ENCODE peak calls at places on chromosomes 6 and 20, in nine cellular contexts. One of them, this sample, is unnamed.

GRCh38 chr6:105835373-105835772 is 250.8 kb upstream of the PRDM1 start:
- DNase-seq in fibroblast of pulmonary artery: peak
- DNase-seq in ovary: no peak
- DNase-seq in OCI-LY7: peak
- DNase-seq in IMR-90: peak
- DNase-seq in Panc1: no peak
- DNase-seq in bronchial epithelial cell: peak
- DNase-seq in AG10803: peak
- DNase-seq in GM12865: peak
- DNase-seq in this sample: peak

GRCh38 chr20:63009988-63010769 is 3.4 kb upstream of the BHLHE23 start:
- DNase-seq in fibroblast of pulmonary artery: peak
- DNase-seq in ovary: no peak
- DNase-seq in OCI-LY7: no peak
- DNase-seq in IMR-90: peak
- DNase-seq in Panc1: no peak
- DNase-seq in bronchial epithelial cell: peak
- DNase-seq in AG10803: no peak
- DNase-seq in GM12865: peak
- DNase-seq in this sample: peak

GRCh38 chr6:159004592-159004991 is 4.6 kb upstream of the RSPH3 start:
- DNase-seq in fibroblast of pulmonary artery: no peak
- DNase-seq in ovary: no peak
- DNase-seq in OCI-LY7: no peak
- DNase-seq in IMR-90: no peak
- DNase-seq in Panc1: no peak
- DNase-seq in bronchial epithelial cell: no peak
- DNase-seq in AG10803: no peak
- DNase-seq in GM12865: no peak
- DNase-seq in this sample: no peak

GRCh38 chr6:53544050-53544499 is 826 bp downstream of the GCLC start:
- DNase-seq in fibroblast of pulmonary artery: no peak
- DNase-seq in ovary: no peak
- DNase-seq in OCI-LY7: peak
- DNase-seq in IMR-90: peak
- DNase-seq in Panc1: no peak
- DNase-seq in bronchial epithelial cell: no peak
- DNase-seq in AG10803: no peak
- DNase-seq in GM12865: no peak
- DNase-seq in this sample: peak

GRCh38 chr20:13098720-13099355 is 90.1 kb downstream of the SPTLC3 start:
- DNase-seq in fibroblast of pulmonary artery: no peak
- DNase-seq in ovary: no peak
- DNase-seq in OCI-LY7: no peak
- DNase-seq in IMR-90: no peak
- DNase-seq in Panc1: no peak
- DNase-seq in bronchial epithelial cell: no peak
- DNase-seq in AG10803: no peak
- DNase-seq in GM12865: no peak
- DNase-seq in this sample: no peak

GRCh38 chr6:65170273-65170672 is 536.8 kb downstream of the EYS start:
- DNase-seq in fibroblast of pulmonary artery: peak
- DNase-seq in ovary: no peak
- DNase-seq in OCI-LY7: no peak
- DNase-seq in IMR-90: peak
- DNase-seq in Panc1: no peak
- DNase-seq in bronchial epithelial cell: no peak
- DNase-seq in AG10803: no peak
- DNase-seq in GM12865: no peak
- DNase-seq in this sample: peak

GRCh38 chr20:58048096-58048702 is 180.3 kb downstream of the ANKRD60 start:
- DNase-seq in fibroblast of pulmonary artery: peak
- DNase-seq in ovary: no peak
- DNase-seq in OCI-LY7: peak
- DNase-seq in IMR-90: peak
- DNase-seq in Panc1: no peak
- DNase-seq in bronchial epithelial cell: peak
- DNase-seq in AG10803: peak
- DNase-seq in GM12865: peak
- DNase-seq in this sample: peak

GRCh38 chr6:155050311-155050710 is 55.2 kb downstream of the TIAM2 start:
- DNase-seq in fibroblast of pulmonary artery: no peak
- DNase-seq in ovary: no peak
- DNase-seq in OCI-LY7: no peak
- DNase-seq in IMR-90: peak
- DNase-seq in Panc1: no peak
- DNase-seq in bronchial epithelial cell: peak
- DNase-seq in AG10803: no peak
- DNase-seq in GM12865: peak
- DNase-seq in this sample: peak

GRCh38 chr6:166908812-166909211 is 47.5 kb downstream of the RNASET2 start:
- DNase-seq in fibroblast of pulmonary artery: no peak
- DNase-seq in ovary: no peak
- DNase-seq in OCI-LY7: no peak
- DNase-seq in IMR-90: no peak
- DNase-seq in Panc1: no peak
- DNase-seq in bronchial epithelial cell: no peak
- DNase-seq in AG10803: no peak
- DNase-seq in GM12865: no peak
- DNase-seq in this sample: no peak

GRCh38 chr6:7115452-7116223 is 7.9 kb downstream of the RREB1 start:
- DNase-seq in fibroblast of pulmonary artery: peak
- DNase-seq in ovary: no peak
- DNase-seq in OCI-LY7: no peak
- DNase-seq in IMR-90: no peak
- DNase-seq in Panc1: no peak
- DNase-seq in bronchial epithelial cell: no peak
- DNase-seq in AG10803: peak
- DNase-seq in GM12865: no peak
- DNase-seq in this sample: no peak
- H3K4me3 ChIP-seq in fibroblast of pulmonary artery: no peak
- H3K4me3 ChIP-seq in ovary: no peak
- H3K4me3 ChIP-seq in OCI-LY7: no peak
- H3K4me3 ChIP-seq in IMR-90: no peak
- H3K4me3 ChIP-seq in Panc1: no peak
- H3K4me3 ChIP-seq in bronchial epithelial cell: no peak
- H3K4me3 ChIP-seq in AG10803: no peak
- H3K4me3 ChIP-seq in GM12865: no peak
- H3K4me3 ChIP-seq in this sample: no peak

GRCh38 chr20:44224651-44225050 is 14.1 kb upstream of the OSER1 start:
- DNase-seq in fibroblast of pulmonary artery: no peak
- DNase-seq in ovary: no peak
- DNase-seq in OCI-LY7: no peak
- DNase-seq in IMR-90: no peak
- DNase-seq in Panc1: no peak
- DNase-seq in bronchial epithelial cell: no peak
- DNase-seq in AG10803: no peak
- DNase-seq in GM12865: no peak
- DNase-seq in this sample: no peak

GRCh38 chr20:44223721-44224120 is 13.2 kb upstream of the OSER1 start:
- DNase-seq in fibroblast of pulmonary artery: no peak
- DNase-seq in ovary: no peak
- DNase-seq in OCI-LY7: no peak
- DNase-seq in IMR-90: no peak
- DNase-seq in Panc1: no peak
- DNase-seq in bronchial epithelial cell: no peak
- DNase-seq in AG10803: no peak
- DNase-seq in GM12865: no peak
- DNase-seq in this sample: no peak

GRCh38 chr20:44221368-44221767 is 10.8 kb upstream of the OSER1 start:
- DNase-seq in fibroblast of pulmonary artery: no peak
- DNase-seq in ovary: no peak
- DNase-seq in OCI-LY7: no peak
- DNase-seq in IMR-90: no peak
- DNase-seq in Panc1: no peak
- DNase-seq in bronchial epithelial cell: no peak
- DNase-seq in AG10803: no peak
- DNase-seq in GM12865: no peak
- DNase-seq in this sample: no peak

GRCh38 chr20:44222027-44222426 is 11.5 kb upstream of the OSER1 start:
- DNase-seq in fibroblast of pulmonary artery: no peak
- DNase-seq in ovary: no peak
- DNase-seq in OCI-LY7: no peak
- DNase-seq in IMR-90: no peak
- DNase-seq in Panc1: no peak
- DNase-seq in bronchial epithelial cell: no peak
- DNase-seq in AG10803: no peak
- DNase-seq in GM12865: no peak
- DNase-seq in this sample: no peak

GRCh38 chr20:44222969-44223368 is 12.4 kb upstream of the OSER1 start:
- DNase-seq in fibroblast of pulmonary artery: no peak
- DNase-seq in ovary: no peak
- DNase-seq in OCI-LY7: peak
- DNase-seq in IMR-90: no peak
- DNase-seq in Panc1: no peak
- DNase-seq in bronchial epithelial cell: no peak
- DNase-seq in AG10803: no peak
- DNase-seq in GM12865: no peak
- DNase-seq in this sample: no peak
- TF ChIP-seq CTCF in fibroblast of pulmonary artery: no peak
- TF ChIP-seq CTCF in ovary: no peak
- TF ChIP-seq CTCF in OCI-LY7: peak
- TF ChIP-seq CTCF in IMR-90: no peak
- TF ChIP-seq CTCF in Panc1: no peak
- TF ChIP-seq CTCF in bronchial epithelial cell: no peak
- TF ChIP-seq CTCF in AG10803: no peak
- TF ChIP-seq CTCF in GM12865: no peak
- TF ChIP-seq CTCF in this sample: peak

GRCh38 chr6:163254341-163254835 is 160.1 kb upstream of the QKI start:
- DNase-seq in fibroblast of pulmonary artery: no peak
- DNase-seq in ovary: no peak
- DNase-seq in OCI-LY7: no peak
- DNase-seq in IMR-90: no peak
- DNase-seq in Panc1: no peak
- DNase-seq in bronchial epithelial cell: no peak
- DNase-seq in AG10803: no peak
- DNase-seq in GM12865: no peak
- DNase-seq in this sample: no peak
- H3K4me3 ChIP-seq in fibroblast of pulmonary artery: no peak
- H3K4me3 ChIP-seq in ovary: no peak
- H3K4me3 ChIP-seq in OCI-LY7: no peak
- H3K4me3 ChIP-seq in IMR-90: no peak
- H3K4me3 ChIP-seq in Panc1: no peak
- H3K4me3 ChIP-seq in bronchial epithelial cell: no peak
- H3K4me3 ChIP-seq in AG10803: no peak
- H3K4me3 ChIP-seq in GM12865: no peak
- H3K4me3 ChIP-seq in this sample: no peak

GRCh38 chr6:528989-529388 is 127.9 kb downstream of the HUS1B start:
- DNase-seq in fibroblast of pulmonary artery: no peak
- DNase-seq in ovary: no peak
- DNase-seq in OCI-LY7: no peak
- DNase-seq in IMR-90: no peak
- DNase-seq in Panc1: no peak
- DNase-seq in bronchial epithelial cell: no peak
- DNase-seq in AG10803: no peak
- DNase-seq in GM12865: no peak
- DNase-seq in this sample: no peak
- TF ChIP-seq CTCF in fibroblast of pulmonary artery: no peak
- TF ChIP-seq CTCF in ovary: no peak
- TF ChIP-seq CTCF in OCI-LY7: no peak
- TF ChIP-seq CTCF in IMR-90: no peak
- TF ChIP-seq CTCF in Panc1: no peak
- TF ChIP-seq CTCF in bronchial epithelial cell: no peak
- TF ChIP-seq CTCF in AG10803: no peak
- TF ChIP-seq CTCF in GM12865: no peak
- TF ChIP-seq CTCF in this sample: no peak

GRCh38 chr20:56628015-56628872 is 862 bp upstream of the TFAP2C start:
- DNase-seq in fibroblast of pulmonary artery: no peak
- DNase-seq in ovary: no peak
- DNase-seq in OCI-LY7: no peak
- DNase-seq in IMR-90: no peak
- DNase-seq in Panc1: no peak
- DNase-seq in bronchial epithelial cell: no peak
- DNase-seq in AG10803: no peak
- DNase-seq in GM12865: no peak
- DNase-seq in this sample: peak
- H3K4me3 ChIP-seq in fibroblast of pulmonary artery: no peak
- H3K4me3 ChIP-seq in ovary: peak
- H3K4me3 ChIP-seq in OCI-LY7: no peak
- H3K4me3 ChIP-seq in IMR-90: no peak
- H3K4me3 ChIP-seq in Panc1: peak
- H3K4me3 ChIP-seq in bronchial epithelial cell: peak
- H3K4me3 ChIP-seq in AG10803: peak
- H3K4me3 ChIP-seq in GM12865: no peak
- H3K4me3 ChIP-seq in this sample: peak

GRCh38 chr6:148608211-148608951 is 138.4 kb upstream of the UST start:
- DNase-seq in fibroblast of pulmonary artery: peak
- DNase-seq in ovary: no peak
- DNase-seq in OCI-LY7: peak
- DNase-seq in IMR-90: peak
- DNase-seq in Panc1: no peak
- DNase-seq in bronchial epithelial cell: peak
- DNase-seq in AG10803: peak
- DNase-seq in GM12865: peak
- DNase-seq in this sample: peak
- TF ChIP-seq CTCF in fibroblast of pulmonary artery: peak
- TF ChIP-seq CTCF in ovary: no peak
- TF ChIP-seq CTCF in OCI-LY7: peak
- TF ChIP-seq CTCF in IMR-90: peak
- TF ChIP-seq CTCF in Panc1: peak
- TF ChIP-seq CTCF in bronchial epithelial cell: peak
- TF ChIP-seq CTCF in AG10803: peak
- TF ChIP-seq CTCF in GM12865: peak
- TF ChIP-seq CTCF in this sample: peak

GRCh38 chr6:69866351-69867074 is at the start of gene COL19A1:
- DNase-seq in fibroblast of pulmonary artery: no peak
- DNase-seq in ovary: peak
- DNase-seq in OCI-LY7: peak
- DNase-seq in IMR-90: no peak
- DNase-seq in Panc1: no peak
- DNase-seq in bronchial epithelial cell: no peak
- DNase-seq in AG10803: no peak
- DNase-seq in GM12865: peak
- DNase-seq in this sample: peak
- H3K4me3 ChIP-seq in fibroblast of pulmonary artery: peak
- H3K4me3 ChIP-seq in ovary: peak
- H3K4me3 ChIP-seq in OCI-LY7: peak
- H3K4me3 ChIP-seq in IMR-90: peak
- H3K4me3 ChIP-seq in Panc1: peak
- H3K4me3 ChIP-seq in bronchial epithelial cell: peak
- H3K4me3 ChIP-seq in AG10803: peak
- H3K4me3 ChIP-seq in GM12865: peak
- H3K4me3 ChIP-seq in this sample: peak

DNA sequence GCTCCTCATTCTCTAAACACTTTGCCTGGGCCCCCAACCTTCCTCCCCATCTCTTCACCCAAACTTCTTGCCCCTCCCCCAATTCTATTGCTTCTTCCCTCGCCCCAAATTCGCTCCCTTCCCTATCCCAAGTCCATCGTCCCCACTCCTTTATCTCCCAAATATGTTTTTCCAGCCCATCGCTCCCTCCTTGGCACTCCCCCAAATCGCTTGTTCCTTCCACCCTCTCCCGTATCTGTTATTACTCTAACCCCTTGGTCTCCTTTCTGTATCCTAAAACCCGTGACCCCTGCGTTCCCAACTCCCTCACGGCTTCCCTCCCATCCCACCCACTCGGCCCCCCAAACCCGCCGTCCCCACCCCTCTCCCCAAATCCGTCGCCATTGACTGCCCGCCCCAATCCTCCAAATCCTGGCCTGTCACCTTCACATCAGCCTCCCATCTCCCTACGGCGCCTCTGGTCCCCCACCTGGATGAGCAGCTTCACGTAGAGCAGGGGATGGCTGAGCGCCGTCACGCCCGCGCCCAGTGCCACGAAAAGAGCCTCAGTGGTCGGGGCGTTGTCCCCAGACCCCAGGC is 523 bp downstream of the MTCH1 start:
- DNase-seq in fibroblast of pulmonary artery: no peak
- DNase-seq in ovary: peak
- DNase-seq in OCI-LY7: no peak
- DNase-seq in IMR-90: no peak
- DNase-seq in Panc1: no peak
- DNase-seq in bronchial epithelial cell: no peak
- DNase-seq in AG10803: no peak
- DNase-seq in GM12865: peak
- DNase-seq in this sample: no peak
- TF ChIP-seq CTCF in fibroblast of pulmonary artery: no peak
- TF ChIP-seq CTCF in ovary: no peak
- TF ChIP-seq CTCF in OCI-LY7: no peak
- TF ChIP-seq CTCF in IMR-90: no peak
- TF ChIP-seq CTCF in Panc1: no peak
- TF ChIP-seq CTCF in bronchial epithelial cell: no peak
- TF ChIP-seq CTCF in AG10803: no peak
- TF ChIP-seq CTCF in GM12865: no peak
- TF ChIP-seq CTCF in this sample: no peak